ENCODE peak calls at places on chromosomes 7 and 10, in ten cellular contexts. S is T-helper 22 cell; U is omental fat pad; A is astrocyte of the spinal cord; H is psoas muscle; K is H7; F is T-helper 17 cell; T is stimulated activated CD4-positive, alpha-beta T cell treated with anti-CD3 and anti-CD28 coated beads, Interleukin-12 subunit alpha, Interleukin-12 subunit beta, amount 100 ng/mL, for 4 hours; V is GM12865; P is NCI-H2081. Z is an unnamed sample.

GRCh38 chr7:81526971-81527370 is 242.9 kb downstream of the HGF start:
- DNase-seq in S (no peak), U (no peak), A (no peak), H (no peak), K (no peak), F (no peak), T (no peak), V (no peak), P (no peak), Z (no peak)

GRCh38 chr10:5552376-5553321 is 27.9 kb downstream of the CALML3 start:
- DNase-seq in S (no peak), U (no peak), A (no peak), H (peak), K (no peak), F (no peak), T (no peak), V (no peak), P (no peak), Z (peak)

GRCh38 chr10:46550795-46551700 is 5.4 kb downstream of the GPRIN2 start:
- DNase-seq in S (no peak), U (peak), A (no peak), H (peak), K (no peak), F (no peak), T (no peak), V (no peak), P (no peak), Z (peak)

GRCh38 chr10:99834410-99834809 is 52.0 kb downstream of the ABCC2 start:
- DNase-seq in S (no peak), U (no peak), A (peak), H (no peak), K (no peak), F (no peak), T (no peak), V (no peak), P (no peak), Z (no peak)

GRCh38 chr7:155878250-155878649 is 66.0 kb upstream of the SHH start:
- DNase-seq in S (no peak), U (no peak), A (no peak), H (peak), K (no peak), F (no peak), T (no peak), V (no peak), P (no peak), Z (no peak)

GRCh38 chr10:122301055-122301810 is 30.1 kb downstream of the BTBD16 start:
- DNase-seq in S (no peak), U (no peak), A (peak), H (no peak), K (no peak), F (no peak), T (no peak), V (no peak), P (no peak), Z (no peak)

GRCh38 chr7:74185636-74186035 is 11.5 kb downstream of the EIF4H start:
- DNase-seq in S (no peak), U (no peak), A (no peak), H (no peak), K (no peak), F (no peak), T (no peak), V (no peak), P (no peak), Z (no peak)

GRCh38 chr7:3464900-3465622 is 164.0 kb downstream of the SDK1 start:
- DNase-seq in S (no peak), U (no peak), A (no peak), H (no peak), K (no peak), F (no peak), T (no peak), V (no peak), P (no peak), Z (no peak)

GRCh38 chr10:78805176-78805575 is 263.6 kb upstream of the ZMIZ1 start:
- DNase-seq in S (no peak), U (no peak), A (peak), H (peak), K (no peak), F (no peak), T (no peak), V (no peak), P (no peak), Z (peak)

GRCh38 chr10:131094406-131095108 is 217.0 kb downstream of the TCERG1L start:
- DNase-seq in S (no peak), U (no peak), A (no peak), H (peak), K (no peak), F (no peak), T (no peak), V (no peak), P (no peak), Z (no peak)

GRCh38 chr10:104337527-104337984 is 709 bp downstream of the ITPRIP start:
- DNase-seq in S (no peak), U (no peak), A (peak), H (no peak), K (peak), F (no peak), T (no peak), V (peak), P (no peak), Z (peak)

GRCh38 chr10:50420166-50420565 is 168.8 kb upstream of the ASAH2 start:
- DNase-seq in S (no peak), U (no peak), A (no peak), H (no peak), K (no peak), F (no peak), T (no peak), V (no peak), P (no peak), Z (no peak)

GRCh38 chr7:142301923-142302550 is 44.2 kb upstream of the PRSS58 start:
- DNase-seq in S (no peak), U (no peak), A (peak), H (no peak), K (peak), F (no peak), T (no peak), V (peak), P (no peak), Z (no peak)

GRCh38 chr7:99244942-99245341 is 27.7 kb upstream of the MYH16 start:
- DNase-seq in S (no peak), U (no peak), A (peak), H (no peak), K (no peak), F (no peak), T (no peak), V (no peak), P (no peak), Z (no peak)

GRCh38 chr7:97845622-97846203 is 26.5 kb downstream of the ASNS start:
- DNase-seq in S (no peak), U (no peak), A (peak), H (no peak), K (peak), F (no peak), T (no peak), V (peak), P (peak), Z (no peak)

GRCh38 chr10:98367626-98368451 is 47.1 kb downstream of the PYROXD2 start:
- DNase-seq in S (no peak), U (no peak), A (no peak), H (no peak), K (peak), F (no peak), T (no peak), V (no peak), P (no peak), Z (no peak)

GRCh38 chr10:94172332-94172731 is 178.6 kb downstream of the PLCE1 start:
- DNase-seq in S (no peak), U (no peak), A (no peak), H (no peak), K (no peak), F (no peak), T (no peak), V (no peak), P (no peak), Z (no peak)

GRCh38 chr10:78450239-78450638 is 416.6 kb downstream of the RPS24 start:
- DNase-seq in S (no peak), U (no peak), A (no peak), H (no peak), K (no peak), F (no peak), T (no peak), V (no peak), P (no peak), Z (peak)

GRCh38 chr10:94210465-94211186 is 152.1 kb downstream of the NOC3L start:
- DNase-seq in S (no peak), U (no peak), A (no peak), H (no peak), K (no peak), F (no peak), T (no peak), V (no peak), P (no peak), Z (no peak)

Z was measured in ascending aorta.